ENCODE peak calls at places on chromosomes 5 and 9, in ten cellular contexts. A, Y, L, R, U, W, K, J, E and M are unnamed samples.

GRCh38 chr9:19379697-19380046 is 364 bp downstream of the RPS6 start:
- DNase-seq in U (peak; percentile 28), W (no peak), K (no peak), R (no peak), Y (no peak), A (no peak), E (no peak), L (no peak), J (peak; percentile 22), M (peak; percentile 25)

GRCh38 chr5:91311697-91312501 is 71.2 kb downstream of the ARRDC3 start:
- DNase-seq in K (no peak), L (no peak), U (peak; percentile 56), Y (peak; percentile 99), J (peak; percentile 99), W (peak; percentile 99), R (no peak), E (peak; percentile 81), A (peak; percentile 99), M (peak; percentile 48)

GRCh38 chr5:90557871-90558270 is 726 bp upstream of the ADGRV1 start:
- DNase-seq in L (no peak), R (peak; percentile 8), U (no peak), W (no peak), Y (no peak), E (no peak), J (no peak), K (no peak), A (no peak), M (no peak)

GRCh38 chr5:153711755-153712154 is 221.3 kb downstream of the GRIA1 start:
- DNase-seq in U (no peak), E (no peak), L (no peak), R (no peak), Y (peak; percentile 5), K (no peak), J (no peak), W (no peak), A (no peak), M (no peak)

GRCh38 chr9:107810493-107810931 is 320.9 kb upstream of the KLF4 start:
- DNase-seq in A (no peak), Y (no peak), U (no peak), K (no peak), W (no peak), J (no peak), E (no peak), L (no peak), R (no peak), M (no peak)

GRCh38 chr9:112555844-112556482 is 69.3 kb downstream of the KIAA1958 start:
- DNase-seq in Y (no peak), R (peak; percentile 43), U (peak; percentile 20), J (no peak), E (no peak), L (no peak), W (no peak), K (no peak), A (no peak), M (no peak)

GRCh38 chr5:73692166-73692640 is 66.2 kb downstream of the ARHGEF28 start:
- DNase-seq in E (no peak), J (peak; percentile 79), W (peak; percentile 52), U (peak; percentile 37), Y (peak; percentile 65), A (peak; percentile 73), K (no peak), R (no peak), L (no peak), M (no peak)

GRCh38 chr5:88674262-88675158 is 208.5 kb downstream of the MEF2C start:
- DNase-seq in K (peak; percentile 54), R (peak; percentile 42), E (no peak), J (no peak), L (no peak), U (no peak), W (no peak), A (no peak), Y (no peak), M (peak; percentile 71)

GRCh38 chr5:159819671-159820411 is 96.4 kb upstream of the ADRA1B start:
- DNase-seq in W (no peak), A (peak; percentile 32), R (no peak), Y (peak; percentile 92), E (peak; percentile 85), K (no peak), J (no peak), L (no peak), U (no peak), M (no peak)

GRCh38 chr9:81141952-81142351 is 547.4 kb downstream of the TLE1 start:
- DNase-seq in Y (no peak), R (no peak), W (no peak), U (no peak), E (no peak), L (no peak), J (no peak), K (no peak), A (no peak), M (no peak)

GRCh38 chr5:132260714-132261615 is 3.5 kb downstream of the PDLIM4 start:
- DNase-seq in L (peak; percentile 78), E (peak; percentile 79), Y (peak; percentile 88), R (no peak), W (no peak), K (peak; percentile 1), A (peak; percentile 71), U (peak; percentile 46), J (peak; percentile 95), M (no peak)

GRCh38 chr9:116860509-116861120 is 173.5 kb downstream of the TRIM32 start:
- DNase-seq in J (peak; percentile 42), K (peak; percentile 81), A (peak; percentile 55), L (peak; percentile 34), U (peak; percentile 51), Y (peak; percentile 63), W (peak; percentile 14), R (peak; percentile 80), E (no peak), M (peak; percentile 46)

GRCh38 chr9:759541-759940 is 82.0 kb upstream of the DMRT1 start:
- DNase-seq in K (no peak), A (no peak), E (no peak), U (no peak), J (no peak), L (no peak), W (no peak), Y (no peak), R (no peak), M (no peak)

GRCh38 chr5:34740306-34740891 is 84.3 kb downstream of the RAI14 start:
- DNase-seq in A (no peak), W (no peak), U (no peak), J (no peak), L (no peak), R (no peak), Y (peak; percentile 41), E (no peak), K (no peak), M (no peak)

GRCh38 chr5:157308826-157309465 is 43.0 kb downstream of the CYFIP2 start:
- DNase-seq in W (peak; percentile 14), K (no peak), U (no peak), J (no peak), E (no peak), R (no peak), L (no peak), Y (no peak), A (peak; percentile 11), M (no peak)

DNA sequence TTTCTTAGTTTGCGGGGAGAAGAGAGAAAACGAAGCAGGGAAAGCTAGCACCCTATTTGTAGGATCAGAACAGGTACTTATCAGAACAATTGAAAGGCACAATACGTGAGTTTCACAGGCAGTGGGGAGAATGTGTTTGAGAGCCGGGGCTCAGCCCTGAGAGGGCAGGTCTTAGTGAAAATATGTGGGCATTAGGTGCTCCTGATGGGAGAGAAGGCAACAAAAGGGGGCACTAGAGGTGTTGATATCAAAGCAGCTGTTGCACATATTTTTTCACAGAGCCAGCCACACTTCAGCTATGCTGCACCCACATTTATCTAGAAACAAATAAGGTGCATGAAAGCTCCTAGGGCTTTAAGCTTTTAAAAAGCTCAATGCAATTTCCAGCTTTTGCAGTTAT is 99.7 kb upstream of the MAN2A1 start:
- DNase-seq in E (no peak), Y (no peak), W (no peak), K (no peak), R (no peak), J (no peak), L (no peak), U (no peak), A (no peak), M (no peak)
- TF ChIP-seq CTCF in E (no peak), Y (no peak), W (no peak), K (no peak), R (no peak), J (no peak), L (no peak), U (no peak), A (no peak), M (no peak)

GRCh38 chr5:99587983-99588382 is 659.2 kb upstream of the CHD1 start:
- DNase-seq in U (no peak), Y (no peak), R (no peak), E (no peak), J (no peak), W (no peak), A (no peak), L (no peak), K (no peak), M (no peak)

GRCh38 chr5:99590806-99591205 is 662.0 kb upstream of the CHD1 start:
- DNase-seq in Y (no peak), K (no peak), L (no peak), J (no peak), W (no peak), R (no peak), A (no peak), U (no peak), E (no peak), M (no peak)

GRCh38 chr5:99586878-99587277 is 658.1 kb upstream of the CHD1 start:
- DNase-seq in E (no peak), L (no peak), J (no peak), Y (no peak), U (no peak), W (no peak), A (no peak), K (no peak), R (no peak), M (no peak)

GRCh38 chr5:99589424-99589823 is 660.6 kb upstream of the CHD1 start:
- DNase-seq in J (no peak), R (no peak), W (no peak), E (no peak), U (no peak), L (no peak), K (no peak), Y (no peak), A (no peak), M (no peak)
- TF ChIP-seq CTCF in J (no peak), R (no peak), W (no peak), E (no peak), U (no peak), L (no peak), K (no peak), Y (no peak), A (no peak), M (no peak)

GRCh38 chr9:74309654-74310053 is 187.5 kb upstream of the RORB start:
- DNase-seq in Y (no peak), U (no peak), L (no peak), E (no peak), J (no peak), A (no peak), R (no peak), W (no peak), K (no peak), M (no peak)
- TF ChIP-seq CTCF in Y (no peak), U (no peak), L (no peak), E (no peak), J (no peak), A (no peak), R (no peak), W (no peak), K (no peak), M (no peak)

DNA sequence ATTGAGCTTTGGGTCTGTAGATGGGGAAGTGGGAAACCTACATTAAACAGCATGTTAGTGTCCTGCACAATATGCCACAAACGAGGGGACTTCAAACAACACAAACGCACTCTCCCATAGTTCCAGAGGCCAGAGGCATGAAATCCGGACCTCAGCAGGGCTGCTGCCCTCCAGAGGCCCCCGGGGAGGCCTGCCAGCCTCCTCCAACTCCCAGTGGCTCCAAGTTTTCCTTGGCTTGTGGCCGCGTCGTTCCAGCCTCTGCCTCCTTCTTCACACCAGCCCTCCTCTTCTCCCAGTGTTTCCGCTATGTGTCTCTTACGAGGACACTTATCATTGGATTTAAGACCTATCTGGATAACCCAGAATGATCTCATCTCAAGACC is 13.3 kb upstream of the COL5A1 start:
- DNase-seq in L (no peak), J (no peak), E (no peak), Y (no peak), W (no peak), U (no peak), A (no peak), R (no peak), K (no peak), M (no peak)
- TF ChIP-seq CTCF in L (no peak), J (no peak), E (no peak), Y (no peak), W (no peak), U (no peak), A (no peak), R (no peak), K (no peak), M (no peak)